ENCODE peak calls at places on chromosome 3, in nine cellular contexts. One of them, this sample, is unnamed. For H3K36me3, the result is how much of the 10 kb centered on the place peaks cover.

GRCh38 chr3:13144163-13145023 is 71.2 kb upstream of the IQSEC1 start:
- DNase-seq in left ventricle myocardium inferior: no peak
- DNase-seq in pancreas: no peak
- DNase-seq in BE2C: no peak
- DNase-seq in breast epithelium: no peak
- DNase-seq in IMR-90: no peak
- DNase-seq in lung: no peak
- DNase-seq in colonic mucosa: no peak
- DNase-seq in sigmoid colon: peak
- DNase-seq in this sample: no peak

GRCh38 chr3:139491966-139492365 is 15.7 kb upstream of the RBP2 start:
- DNase-seq in lung: no peak
- DNase-seq in colonic mucosa: no peak
- DNase-seq in breast epithelium: no peak
- DNase-seq in sigmoid colon: no peak
- DNase-seq in left ventricle myocardium inferior: no peak
- DNase-seq in pancreas: no peak
- DNase-seq in IMR-90: no peak
- DNase-seq in BE2C: peak
- DNase-seq in this sample: no peak

GRCh38 chr3:157290761-157291160 is 130.8 kb upstream of the CCNL1 start:
- DNase-seq in pancreas: no peak
- DNase-seq in BE2C: no peak
- DNase-seq in lung: no peak
- DNase-seq in breast epithelium: no peak
- DNase-seq in colonic mucosa: no peak
- DNase-seq in IMR-90: peak
- DNase-seq in left ventricle myocardium inferior: no peak
- DNase-seq in sigmoid colon: no peak
- DNase-seq in this sample: no peak

GRCh38 chr3:125202197-125202596 is 10.4 kb downstream of the SLC12A8 start:
- DNase-seq in colonic mucosa: no peak
- DNase-seq in lung: no peak
- DNase-seq in pancreas: no peak
- DNase-seq in sigmoid colon: no peak
- DNase-seq in left ventricle myocardium inferior: no peak
- DNase-seq in IMR-90: peak
- DNase-seq in BE2C: no peak
- DNase-seq in breast epithelium: no peak
- DNase-seq in this sample: no peak

GRCh38 chr3:195248281-195248680 is 22.7 kb downstream of the XXYLT1 start:
- DNase-seq in IMR-90: no peak
- DNase-seq in sigmoid colon: no peak
- DNase-seq in colonic mucosa: no peak
- DNase-seq in BE2C: no peak
- DNase-seq in lung: no peak
- DNase-seq in pancreas: no peak
- DNase-seq in left ventricle myocardium inferior: no peak
- DNase-seq in breast epithelium: no peak
- DNase-seq in this sample: no peak

GRCh38 chr3:171157286-171157685 is 130.8 kb upstream of the SLC2A2 start:
- DNase-seq in lung: no peak
- DNase-seq in pancreas: no peak
- DNase-seq in sigmoid colon: no peak
- DNase-seq in left ventricle myocardium inferior: peak
- DNase-seq in BE2C: no peak
- DNase-seq in IMR-90: no peak
- DNase-seq in colonic mucosa: no peak
- DNase-seq in breast epithelium: no peak
- DNase-seq in this sample: no peak

GRCh38 chr3:51706788-51707731 is at the start of gene GRM2:
- DNase-seq in sigmoid colon: peak
- DNase-seq in breast epithelium: peak
- DNase-seq in lung: peak
- DNase-seq in IMR-90: peak
- DNase-seq in BE2C: peak
- DNase-seq in left ventricle myocardium inferior: peak
- DNase-seq in pancreas: peak
- DNase-seq in colonic mucosa: peak
- DNase-seq in this sample: no peak

GRCh38 chr3:171696805-171697204 is 113.5 kb downstream of the PLD1 start:
- DNase-seq in colonic mucosa: no peak
- DNase-seq in lung: no peak
- DNase-seq in left ventricle myocardium inferior: no peak
- DNase-seq in IMR-90: no peak
- DNase-seq in sigmoid colon: no peak
- DNase-seq in BE2C: no peak
- DNase-seq in breast epithelium: no peak
- DNase-seq in pancreas: no peak
- DNase-seq in this sample: no peak

GRCh38 chr3:167723025-167723512 is 11.6 kb downstream of the PDCD10 start:
- DNase-seq in lung: no peak
- DNase-seq in sigmoid colon: no peak
- DNase-seq in pancreas: no peak
- DNase-seq in breast epithelium: no peak
- DNase-seq in BE2C: no peak
- DNase-seq in colonic mucosa: no peak
- DNase-seq in IMR-90: no peak
- DNase-seq in left ventricle myocardium inferior: no peak
- DNase-seq in this sample: no peak
- H3K36me3 ChIP-seq in lung: under half
- H3K36me3 ChIP-seq in sigmoid colon: under half
- H3K36me3 ChIP-seq in pancreas: under half
- H3K36me3 ChIP-seq in breast epithelium: under half
- H3K36me3 ChIP-seq in BE2C: under half
- H3K36me3 ChIP-seq in colonic mucosa: under half
- H3K36me3 ChIP-seq in IMR-90: under half
- H3K36me3 ChIP-seq in left ventricle myocardium inferior: under half
- H3K36me3 ChIP-seq in this sample: under half

GRCh38 chr3:15958692-15959433 is 161.1 kb upstream of the ANKRD28 start:
- DNase-seq in breast epithelium: no peak
- DNase-seq in IMR-90: peak
- DNase-seq in BE2C: no peak
- DNase-seq in sigmoid colon: no peak
- DNase-seq in pancreas: no peak
- DNase-seq in colonic mucosa: no peak
- DNase-seq in left ventricle myocardium inferior: no peak
- DNase-seq in lung: no peak
- DNase-seq in this sample: no peak

GRCh38 chr3:15952543-15953175 is 154.9 kb upstream of the ANKRD28 start:
- DNase-seq in IMR-90: peak
- DNase-seq in lung: no peak
- DNase-seq in breast epithelium: no peak
- DNase-seq in pancreas: no peak
- DNase-seq in colonic mucosa: no peak
- DNase-seq in sigmoid colon: no peak
- DNase-seq in left ventricle myocardium inferior: no peak
- DNase-seq in BE2C: no peak
- DNase-seq in this sample: no peak

GRCh38 chr3:15948403-15948802 is 150.6 kb upstream of the ANKRD28 start:
- DNase-seq in IMR-90: no peak
- DNase-seq in sigmoid colon: no peak
- DNase-seq in BE2C: no peak
- DNase-seq in lung: no peak
- DNase-seq in left ventricle myocardium inferior: no peak
- DNase-seq in colonic mucosa: no peak
- DNase-seq in pancreas: no peak
- DNase-seq in breast epithelium: no peak
- DNase-seq in this sample: no peak

GRCh38 chr3:15955968-15956367 is 158.2 kb upstream of the ANKRD28 start:
- DNase-seq in IMR-90: peak
- DNase-seq in BE2C: no peak
- DNase-seq in left ventricle myocardium inferior: no peak
- DNase-seq in pancreas: no peak
- DNase-seq in sigmoid colon: no peak
- DNase-seq in lung: no peak
- DNase-seq in breast epithelium: no peak
- DNase-seq in colonic mucosa: no peak
- DNase-seq in this sample: no peak

GRCh38 chr3:15953841-15954240 is 156.1 kb upstream of the ANKRD28 start:
- DNase-seq in IMR-90: no peak
- DNase-seq in breast epithelium: no peak
- DNase-seq in sigmoid colon: no peak
- DNase-seq in pancreas: no peak
- DNase-seq in left ventricle myocardium inferior: no peak
- DNase-seq in BE2C: no peak
- DNase-seq in lung: no peak
- DNase-seq in colonic mucosa: no peak
- DNase-seq in this sample: no peak
- TF ChIP-seq CTCF in IMR-90: no peak
- TF ChIP-seq CTCF in breast epithelium: no peak
- TF ChIP-seq CTCF in sigmoid colon: no peak
- TF ChIP-seq CTCF in pancreas: no peak
- TF ChIP-seq CTCF in left ventricle myocardium inferior: no peak
- TF ChIP-seq CTCF in BE2C: no peak
- TF ChIP-seq CTCF in lung: no peak
- TF ChIP-seq CTCF in colonic mucosa: no peak
- TF ChIP-seq CTCF in this sample: peak

DNA sequence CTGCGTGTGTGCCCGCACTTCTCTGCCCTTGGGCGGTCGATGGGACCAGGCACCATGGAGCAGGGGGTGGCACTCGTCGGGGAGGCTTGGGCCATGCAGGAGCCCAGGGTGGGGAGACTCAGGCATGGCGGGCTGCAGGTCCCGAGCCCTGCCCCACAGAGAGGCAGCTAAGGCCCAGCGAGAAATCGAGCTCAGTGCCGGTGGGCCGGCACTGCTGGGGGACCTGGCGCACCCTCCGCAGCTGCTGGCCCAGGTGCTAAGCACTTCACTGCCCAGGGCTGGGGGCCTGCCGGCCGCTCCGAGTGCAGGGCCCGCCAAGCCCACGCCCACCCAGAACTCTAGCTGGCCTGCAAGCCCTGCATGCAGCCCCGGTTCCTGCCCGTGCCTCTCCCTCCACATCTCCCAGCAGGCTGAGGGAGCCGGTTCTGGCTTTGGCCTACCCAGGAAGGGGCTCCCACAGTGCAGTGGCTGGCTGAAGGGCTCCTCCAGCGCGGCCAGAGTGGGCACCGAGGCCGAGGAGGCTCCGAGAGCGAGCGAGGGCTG is 553 bp upstream of the RTP4 start:
- DNase-seq in breast epithelium: no peak
- DNase-seq in sigmoid colon: no peak
- DNase-seq in BE2C: no peak
- DNase-seq in colonic mucosa: no peak
- DNase-seq in pancreas: no peak
- DNase-seq in lung: no peak
- DNase-seq in IMR-90: no peak
- DNase-seq in left ventricle myocardium inferior: peak
- DNase-seq in this sample: peak
- H3K4me3 ChIP-seq in breast epithelium: peak
- H3K4me3 ChIP-seq in sigmoid colon: no peak
- H3K4me3 ChIP-seq in BE2C: no peak
- H3K4me3 ChIP-seq in colonic mucosa: peak
- H3K4me3 ChIP-seq in pancreas: peak
- H3K4me3 ChIP-seq in lung: no peak
- H3K4me3 ChIP-seq in IMR-90: no peak
- H3K4me3 ChIP-seq in left ventricle myocardium inferior: peak
- H3K4me3 ChIP-seq in this sample: no peak

GRCh38 chr3:58167431-58168351 is 43.1 kb downstream of the DNASE1L3 start:
- DNase-seq in breast epithelium: no peak
- DNase-seq in lung: peak
- DNase-seq in BE2C: peak
- DNase-seq in pancreas: peak
- DNase-seq in IMR-90: peak
- DNase-seq in colonic mucosa: peak
- DNase-seq in left ventricle myocardium inferior: peak
- DNase-seq in sigmoid colon: peak
- DNase-seq in this sample: no peak

GRCh38 chr3:58164916-58165821 is 45.6 kb downstream of the DNASE1L3 start:
- DNase-seq in colonic mucosa: no peak
- DNase-seq in lung: no peak
- DNase-seq in IMR-90: no peak
- DNase-seq in left ventricle myocardium inferior: no peak
- DNase-seq in BE2C: no peak
- DNase-seq in breast epithelium: no peak
- DNase-seq in pancreas: peak
- DNase-seq in sigmoid colon: peak
- DNase-seq in this sample: no peak

GRCh38 chr3:58163234-58163633 is 47.5 kb downstream of the DNASE1L3 start:
- DNase-seq in IMR-90: peak
- DNase-seq in BE2C: no peak
- DNase-seq in sigmoid colon: no peak
- DNase-seq in pancreas: no peak
- DNase-seq in lung: peak
- DNase-seq in breast epithelium: no peak
- DNase-seq in left ventricle myocardium inferior: no peak
- DNase-seq in colonic mucosa: no peak
- DNase-seq in this sample: no peak

GRCh38 chr3:58161435-58162398 is 49.1 kb downstream of the DNASE1L3 start:
- DNase-seq in left ventricle myocardium inferior: no peak
- DNase-seq in IMR-90: peak
- DNase-seq in sigmoid colon: peak
- DNase-seq in colonic mucosa: peak
- DNase-seq in BE2C: no peak
- DNase-seq in breast epithelium: no peak
- DNase-seq in lung: peak
- DNase-seq in pancreas: peak
- DNase-seq in this sample: no peak

DNA sequence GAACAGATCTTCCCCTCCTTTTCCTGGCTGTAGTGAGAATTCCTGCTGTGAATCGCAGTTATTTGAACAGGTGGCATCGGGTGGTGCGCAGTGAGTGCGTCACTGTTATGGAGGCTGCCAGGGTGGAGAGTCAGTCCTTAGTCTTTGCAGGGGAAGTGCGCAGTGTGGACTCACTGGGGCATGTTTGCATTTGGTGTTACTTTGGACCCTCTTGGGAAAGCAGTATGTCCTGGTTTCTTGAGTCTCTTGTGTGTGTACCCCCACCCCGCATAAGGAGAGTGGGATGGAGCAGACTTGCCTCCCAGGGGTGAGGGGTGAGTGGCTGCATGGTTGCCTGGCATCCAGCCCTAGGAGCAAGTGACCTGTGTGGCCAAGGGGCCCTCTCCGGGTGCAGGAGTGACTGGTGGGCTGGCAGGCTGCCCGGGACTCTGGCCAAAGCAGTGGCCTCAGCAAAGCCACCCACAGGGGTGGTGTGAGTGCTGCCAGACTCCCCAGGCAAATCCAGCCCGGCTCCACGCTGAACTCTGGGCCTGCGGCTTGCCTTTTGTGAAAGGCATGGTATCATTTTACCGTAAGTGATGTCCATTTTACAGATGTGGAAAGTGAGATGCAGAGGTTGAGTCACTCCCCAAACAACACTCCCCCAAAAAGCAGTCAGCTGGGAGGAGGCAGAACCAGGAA is 46.4 kb downstream of the DNASE1L3 start:
- DNase-seq in breast epithelium: no peak
- DNase-seq in lung: peak
- DNase-seq in colonic mucosa: peak
- DNase-seq in pancreas: peak
- DNase-seq in left ventricle myocardium inferior: peak
- DNase-seq in sigmoid colon: peak
- DNase-seq in IMR-90: peak
- DNase-seq in BE2C: peak
- DNase-seq in this sample: no peak
- H3K36me3 ChIP-seq in breast epithelium: under half
- H3K36me3 ChIP-seq in lung: under half
- H3K36me3 ChIP-seq in colonic mucosa: under half
- H3K36me3 ChIP-seq in pancreas: under half
- H3K36me3 ChIP-seq in left ventricle myocardium inferior: under half
- H3K36me3 ChIP-seq in sigmoid colon: under half
- H3K36me3 ChIP-seq in IMR-90: under half
- H3K36me3 ChIP-seq in BE2C: under half
- H3K36me3 ChIP-seq in this sample: under half

GRCh38 chr3:48188266-48189201 is at the start of gene CDC25A:
- DNase-seq in pancreas: peak
- DNase-seq in lung: peak
- DNase-seq in sigmoid colon: peak
- DNase-seq in BE2C: peak
- DNase-seq in colonic mucosa: peak
- DNase-seq in IMR-90: peak
- DNase-seq in breast epithelium: peak
- DNase-seq in left ventricle myocardium inferior: peak
- DNase-seq in this sample: peak
- TF ChIP-seq CTCF in pancreas: no peak
- TF ChIP-seq CTCF in lung: no peak
- TF ChIP-seq CTCF in sigmoid colon: no peak
- TF ChIP-seq CTCF in BE2C: no peak
- TF ChIP-seq CTCF in colonic mucosa: no peak
- TF ChIP-seq CTCF in IMR-90: no peak
- TF ChIP-seq CTCF in breast epithelium: no peak
- TF ChIP-seq CTCF in left ventricle myocardium inferior: no peak
- TF ChIP-seq CTCF in this sample: no peak